ENCODE peak calls at places on chromosomes 7 and 10, in ten cellular contexts. I is AG10803; C is progenitor cell of endocrine pancreas; M is body of pancreas; K is stomach; E is stimulated activated CD4-positive, alpha-beta T cell treated with anti-CD3 and anti-CD28 coated beads, Interleukin-2, amount 100 ng/mL, for 48 hours; H is GM13977; Z is HT1080; U is NCI-H1105; B is nucleus accumbens. T is an unnamed sample.
A peak's percentile ranks its signal among the peaks of the same experiment; 100 is the strongest.

GRCh38 chr7:48718731-48719387 is 205.5 kb upstream of the CDC14C start:
- DNase-seq in I (peak; percentile 2), C (no peak), M (no peak), K (no peak), E (no peak), H (no peak), Z (peak; percentile 23), U (no peak), B (no peak), T (peak; percentile 13)

GRCh38 chr7:139635521-139636240 is 112.2 kb downstream of the CLEC2L start:
- DNase-seq in I (no peak), C (no peak), M (no peak), K (no peak), E (peak; percentile 43), H (no peak), Z (no peak), U (no peak), B (no peak), T (no peak)

GRCh38 chr10:75470901-75471300 is 39.5 kb downstream of the LRMDA start:
- DNase-seq in I (peak; percentile 88), C (no peak), M (no peak), K (no peak), E (no peak), H (no peak), Z (no peak), U (no peak), B (no peak), T (no peak)

GRCh38 chr7:94556028-94556427 is 46.4 kb downstream of the CASD1 start:
- DNase-seq in I (no peak), C (no peak), M (no peak), K (no peak), E (no peak), H (peak; percentile 7), Z (no peak), U (no peak), B (no peak), T (no peak)

GRCh38 chr10:109773818-109774440 is 149.4 kb downstream of the XPNPEP1 start:
- DNase-seq in I (peak; percentile 38), C (no peak), M (no peak), K (no peak), E (no peak), H (peak; percentile 27), Z (peak; percentile 19), U (peak; percentile 0), B (no peak), T (no peak)

GRCh38 chr10:3835770-3836169 is 50.8 kb upstream of the KLF6 start:
- DNase-seq in I (no peak), C (no peak), M (no peak), K (no peak), E (no peak), H (no peak), Z (no peak), U (no peak), B (no peak), T (no peak)

GRCh38 chr7:144818516-144818915 is 17.3 kb downstream of the TPK1 start:
- DNase-seq in I (no peak), C (no peak), M (no peak), K (no peak), E (peak; percentile 10), H (no peak), Z (no peak), U (no peak), B (no peak), T (no peak)

GRCh38 chr10:70317943-70318318 is 34.1 kb upstream of the NPFFR1 start:
- DNase-seq in I (no peak), C (no peak), M (no peak), K (no peak), E (no peak), H (no peak), Z (no peak), U (no peak), B (no peak), T (no peak)

GRCh38 chr7:74290590-74290950 is 1.4 kb downstream of the CLIP2 start:
- DNase-seq in I (no peak), C (no peak), M (no peak), K (no peak), E (no peak), H (peak; percentile 40), Z (no peak), U (peak; percentile 37), B (peak; percentile 45), T (no peak)

GRCh38 chr7:128150223-128150622 is 90.9 kb upstream of the LEP start:
- DNase-seq in I (no peak), C (no peak), M (no peak), K (no peak), E (no peak), H (no peak), Z (no peak), U (no peak), B (no peak), T (no peak)

GRCh38 chr7:120829487-120829886 is 28.5 kb downstream of the TSPAN12 start:
- DNase-seq in I (no peak), C (no peak), M (no peak), K (no peak), E (no peak), H (no peak), Z (no peak), U (no peak), B (no peak), T (no peak)

GRCh38 chr10:78952686-78953085 is 116.1 kb upstream of the ZMIZ1 start:
- DNase-seq in I (peak; percentile 95), C (no peak), M (no peak), K (no peak), E (no peak), H (no peak), Z (no peak), U (no peak), B (no peak), T (no peak)

GRCh38 chr7:91694221-91694856 is 186.2 kb downstream of the MTERF1 start:
- DNase-seq in I (peak; percentile 66), C (no peak), M (no peak), K (no peak), E (no peak), H (no peak), Z (no peak), U (no peak), B (no peak), T (no peak)

T was measured in NCI-H1092.